ENCODE peak calls at places on chromosomes 5 and 9, in four cellular contexts. D, M, Y and S are unnamed samples.

GRCh38 chr9:15617782-15618181 is 64.9 kb downstream of the CCDC171 start:
- DNase-seq in D (no peak), M (no peak), Y (no peak), S (no peak)

GRCh38 chr5:116371935-116372334 is 202.7 kb downstream of the SEMA6A start:
- DNase-seq in D (no peak), M (no peak), Y (no peak), S (no peak)

GRCh38 chr9:123551636-123552203 is 195.7 kb downstream of the CRB2 start:
- DNase-seq in D (no peak), M (no peak), Y (no peak), S (no peak)

GRCh38 chr5:72498284-72498683 is 8.9 kb downstream of the ZNF366 start:
- DNase-seq in D (no peak), M (peak), Y (no peak), S (no peak)

GRCh38 chr9:15982182-15982581 is 429.3 kb downstream of the CCDC171 start:
- DNase-seq in D (no peak), M (no peak), Y (no peak), S (no peak)

GRCh38 chr5:1412621-1413020 is 32.6 kb downstream of the SLC6A3 start:
- DNase-seq in D (no peak), M (no peak), Y (no peak), S (no peak)

GRCh38 chr9:97567182-97567893 is 65.8 kb downstream of the TSTD2 start:
- DNase-seq in D (no peak), M (no peak), Y (no peak), S (no peak)

GRCh38 chr5:104218200-104218599 is 655.6 kb upstream of the NUDT12 start:
- DNase-seq in D (no peak), M (no peak), Y (no peak), S (no peak)

GRCh38 chr9:107809859-107810492 is 320.4 kb upstream of the KLF4 start:
- DNase-seq in D (no peak), M (peak), Y (no peak), S (no peak)

GRCh38 chr5:169100735-169101075 is 200.2 kb downstream of the SLIT3 start:
- DNase-seq in D (no peak), M (no peak), Y (no peak), S (no peak)

GRCh38 chr5:60092671-60093422 is 199.3 kb upstream of the PDE4D start:
- DNase-seq in D (no peak), M (peak), Y (no peak), S (no peak)

GRCh38 chr5:180142824-180143610 is 66.0 kb downstream of the RASGEF1C start:
- DNase-seq in D (no peak), M (no peak), Y (no peak), S (no peak)

GRCh38 chr5:95620870-95621838 is 1.3 kb downstream of the GPR150 start:
- DNase-seq in D (no peak), M (no peak), Y (no peak), S (no peak)

GRCh38 chr5:11062379-11062778 is 301.3 kb upstream of the DAP start:
- DNase-seq in D (no peak), M (peak), Y (no peak), S (no peak)

GRCh38 chr9:129885018-129885669 is 49.9 kb downstream of the USP20 start:
- DNase-seq in D (peak), M (no peak), Y (peak), S (no peak)

GRCh38 chr9:134933076-134933659 is 15.5 kb upstream of the FCN1 start:
- DNase-seq in D (no peak), M (no peak), Y (no peak), S (no peak)

GRCh38 chr5:141782991-141783598 is 95.1 kb downstream of the PCDH1 start:
- DNase-seq in D (no peak), M (no peak), Y (no peak), S (no peak)

GRCh38 chr5:95731571-95732554 is 727 bp downstream of the RHOBTB3 start:
- DNase-seq in D (peak), M (peak), Y (no peak), S (no peak)

GRCh38 chr9:127178646-127179632 is 56.5 kb upstream of the ANGPTL2 start:
- DNase-seq in D (no peak), M (no peak), Y (no peak), S (no peak)

GRCh38 chr9:135267410-135267809 is 179.9 kb downstream of the OLFM1 start:
- DNase-seq in D (no peak), M (no peak), Y (no peak), S (no peak)

GRCh38 chr5:16313761-16314160 is 134.2 kb upstream of the MARCHF11 start:
- DNase-seq in D (no peak), M (no peak), Y (no peak), S (no peak)

GRCh38 chr9:12439267-12439666 is 253.9 kb upstream of the TYRP1 start:
- DNase-seq in D (no peak), M (no peak), Y (no peak), S (no peak)

GRCh38 chr9:112382501-112383364 is 2.8 kb downstream of the HSDL2 start:
- DNase-seq in D (no peak), M (no peak), Y (no peak), S (no peak)

GRCh38 chr5:160486573-160486972 is 64.9 kb downstream of the PTTG1 start:
- DNase-seq in D (no peak), M (no peak), Y (no peak), S (no peak)

GRCh38 chr5:131423056-131423455 is 159.2 kb downstream of the CDC42SE2 start:
- DNase-seq in D (peak), M (peak), Y (no peak), S (no peak)

GRCh38 chr9:121651295-121652036 is at the start of gene DAB2IP:
- DNase-seq in D (no peak), M (peak), Y (no peak), S (peak)

GRCh38 chr5:43042626-43043399 is 2.7 kb upstream of the ANXA2R start:
- DNase-seq in D (peak), M (peak), Y (peak), S (no peak)

GRCh38 chr5:27727254-27727653 is 688.9 kb upstream of the CDH9 start:
- DNase-seq in D (no peak), M (no peak), Y (no peak), S (no peak)

GRCh38 chr5:1466631-1467265 is 21.5 kb upstream of the SLC6A3 start:
- DNase-seq in D (no peak), M (no peak), Y (no peak), S (no peak)

GRCh38 chr5:116440329-116440895 is 134.2 kb downstream of the SEMA6A start:
- DNase-seq in D (no peak), M (no peak), Y (no peak), S (no peak)

GRCh38 chr5:31407921-31408714 is 123.8 kb downstream of the DROSHA start:
- DNase-seq in D (no peak), M (peak), Y (no peak), S (no peak)

GRCh38 chr5:167254150-167254549 is 1037.3 kb upstream of the WWC1 start:
- DNase-seq in D (no peak), M (no peak), Y (no peak), S (no peak)

DNA sequence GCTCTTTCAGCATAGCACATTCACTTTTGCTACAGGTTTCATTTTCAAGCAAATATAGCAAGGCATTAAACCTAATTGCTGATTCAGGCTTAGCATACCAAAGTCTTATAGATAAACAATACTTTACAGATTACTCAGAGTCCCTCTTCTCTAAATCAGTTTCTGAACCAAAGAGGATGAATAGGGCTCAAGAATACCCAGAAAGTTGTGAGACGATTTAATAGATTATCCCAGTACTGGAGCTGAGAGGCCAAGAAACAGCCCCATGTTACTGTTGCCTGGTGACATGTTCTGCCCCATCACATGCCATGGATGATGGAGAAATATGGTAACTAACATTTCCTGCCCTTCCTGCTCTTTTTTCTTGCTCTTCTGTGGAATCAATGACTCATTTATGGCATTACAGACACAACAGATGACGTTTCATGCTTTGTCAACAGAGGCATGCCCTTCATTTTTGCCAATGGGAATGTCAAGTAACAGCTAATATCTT is 18.1 kb upstream of the SSBP2 start:
- DNase-seq in D (no peak), M (peak), Y (no peak), S (no peak)
- TF ChIP-seq CHD1 in D (no peak), M (no peak), Y (no peak), S (no peak)

GRCh38 chr9:87959916-87960581 is 14.3 kb downstream of the CDK20 start:
- DNase-seq in D (peak), M (peak), Y (no peak), S (no peak)
- TF ChIP-seq CHD1 in D (no peak), M (no peak), Y (no peak), S (no peak)

GRCh38 chr5:80916661-80917060 is 43.5 kb upstream of the RASGRF2 start:
- DNase-seq in D (no peak), M (no peak), Y (no peak), S (no peak)
- TF ChIP-seq CHD1 in D (no peak), M (no peak), Y (no peak), S (no peak)

GRCh38 chr5:156824800-156825199 is 25.3 kb upstream of the PPP1R2B start:
- DNase-seq in D (no peak), M (peak), Y (no peak), S (no peak)
- TF ChIP-seq CHD1 in D (no peak), M (no peak), Y (no peak), S (no peak)